ENCODE peak calls at places on chromosome 6, in four cellular contexts. X is sigmoid colon, H is mucosa of descending colon, G is tibial nerve. V is an unnamed sample.
A peak's percentile ranks its signal among the peaks of the same experiment; 100 is the strongest.

GRCh38 chr6:129575378-129576118 is 134.4 kb downstream of the ARHGAP18 start:
- DNase-seq in H (no peak), X (no peak), G (no peak), V (no peak)

GRCh38 chr6:145427232-145427631 is 308.1 kb downstream of the EPM2A start:
- DNase-seq in H (no peak), G (no peak), X (no peak), V (no peak)

GRCh38 chr6:149544646-149545257 is 1.1 kb downstream of the PPIL4 start:
- DNase-seq in X (no peak), G (no peak), H (no peak), V (no peak)

GRCh38 chr6:32908897-32909296 is 31.9 kb downstream of the HLA-DMB start:
- DNase-seq in H (no peak), G (no peak), X (no peak), V (no peak)

GRCh38 chr6:66962082-66962481 is 1255.1 kb upstream of the EYS start:
- DNase-seq in G (no peak), H (no peak), X (no peak), V (no peak)

GRCh38 chr6:169858293-169858934 is 107.0 kb downstream of the ERMARD start:
- DNase-seq in X (no peak), H (no peak), G (no peak), V (no peak)

GRCh38 chr6:157987788-157988699 is 6.4 kb downstream of the SYNJ2 start:
- DNase-seq in G (no peak), X (peak; percentile 53), H (no peak), V (no peak)

GRCh38 chr6:14621518-14621917 is 503.9 kb downstream of the CD83 start:
- DNase-seq in G (no peak), X (no peak), H (no peak), V (no peak)

DNA sequence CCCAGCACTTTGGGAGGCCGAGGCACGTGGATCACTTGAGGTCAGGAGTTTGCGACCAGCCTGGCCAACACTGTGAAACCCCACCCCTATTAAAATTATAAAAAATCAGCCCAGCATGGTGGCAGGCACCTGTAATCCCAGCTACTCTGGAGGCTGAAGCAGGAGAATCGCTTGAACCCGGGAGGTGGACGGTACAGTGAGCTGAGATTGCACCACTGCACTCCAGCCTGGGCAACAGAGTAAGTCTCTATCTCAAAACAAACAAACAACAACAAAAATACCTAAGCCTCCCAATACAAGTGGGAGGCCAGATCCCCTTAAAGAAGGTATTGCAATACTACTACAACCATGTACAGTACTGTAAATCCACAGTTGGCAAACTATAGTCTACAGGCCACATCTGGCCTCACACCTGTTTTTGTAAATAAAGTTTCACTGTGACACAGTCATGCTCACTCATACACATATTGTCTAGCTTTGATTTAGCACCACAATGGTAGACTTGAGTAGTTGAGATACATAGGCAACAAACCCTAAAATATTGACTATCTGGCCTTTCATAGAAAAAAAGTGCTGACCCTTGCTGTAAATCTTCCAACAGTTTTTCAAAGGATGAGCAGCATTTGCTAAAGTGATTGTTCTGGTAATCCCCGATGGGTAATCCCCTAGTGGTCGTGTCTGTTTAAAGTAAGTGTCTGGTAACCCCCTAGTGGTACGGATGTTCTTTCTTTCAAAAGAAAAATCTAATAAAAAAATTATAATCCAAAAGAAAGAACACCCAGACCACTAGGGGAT is 202.0 kb downstream of the RNGTT start:
- DNase-seq in X (no peak), G (no peak), H (no peak), V (no peak)
- TF ChIP-seq CTCF in X (no peak), G (no peak), H (no peak), V (no peak)

GRCh38 chr6:168605964-168606363 is 165.0 kb downstream of the SMOC2 start:
- DNase-seq in H (no peak), X (peak; percentile 43), G (no peak), V (no peak)
- TF ChIP-seq CTCF in H (no peak), X (no peak), G (no peak), V (no peak)

DNA sequence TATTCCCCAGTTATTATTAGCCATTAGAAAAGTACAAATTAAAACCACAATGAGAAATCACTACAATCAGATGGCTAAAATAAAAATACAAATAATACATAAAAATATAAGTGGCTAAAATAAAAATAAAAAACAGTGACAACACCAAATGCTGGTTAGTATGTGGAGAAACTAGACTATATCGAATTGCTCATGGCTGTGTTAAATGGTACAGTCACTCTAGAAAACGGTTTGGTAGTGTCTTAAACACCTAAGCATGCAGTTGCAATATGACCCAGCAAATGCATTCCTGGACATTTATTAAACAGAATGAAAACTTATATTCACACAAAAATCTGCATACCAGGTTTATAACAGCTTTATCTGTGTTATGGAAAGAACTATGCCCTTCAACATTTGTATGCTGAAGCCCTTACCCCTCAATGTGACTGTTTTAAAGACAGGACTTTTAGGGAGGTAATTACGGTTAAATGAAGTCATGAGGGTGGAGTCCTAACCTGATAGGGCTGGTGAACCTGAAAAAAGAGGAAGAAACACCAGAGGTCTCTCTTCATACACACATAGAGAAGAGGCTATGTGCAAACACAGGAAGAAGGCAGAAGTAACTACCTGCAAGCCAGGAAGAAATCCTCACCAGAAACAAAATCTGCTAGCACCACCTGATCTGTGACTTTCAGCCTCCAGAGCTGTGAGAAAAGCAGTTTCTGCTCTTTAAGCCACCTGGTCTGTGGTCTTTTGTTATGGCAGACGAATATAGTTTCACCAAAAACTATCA is 84.9 kb downstream of the ASCC3 start:
- DNase-seq in H (no peak), X (no peak), G (no peak), V (no peak)
- TF ChIP-seq CTCF in H (no peak), X (no peak), G (no peak), V (no peak)

GRCh38 chr6:69155467-69155866 is 520.4 kb downstream of the ADGRB3 start:
- DNase-seq in H (no peak), G (no peak), X (no peak), V (no peak)
- TF ChIP-seq CTCF in H (no peak), G (no peak), X (no peak), V (peak; percentile 5)

GRCh38 chr6:209432-210103 is 82.7 kb upstream of the DUSP22 start:
- DNase-seq in G (no peak), X (no peak), H (no peak), V (no peak)

GRCh38 chr6:206264-206663 is 86.0 kb upstream of the DUSP22 start:
- DNase-seq in X (no peak), H (no peak), G (no peak), V (no peak)

GRCh38 chr6:208973-209372 is 83.3 kb upstream of the DUSP22 start:
- DNase-seq in X (no peak), G (no peak), H (no peak), V (no peak)

GRCh38 chr6:210104-210456 is 82.2 kb upstream of the DUSP22 start:
- DNase-seq in H (no peak), X (no peak), G (no peak), V (no peak)

GRCh38 chr6:208379-208778 is 83.9 kb upstream of the DUSP22 start:
- DNase-seq in X (no peak), H (no peak), G (no peak), V (no peak)
- TF ChIP-seq CTCF in X (no peak), H (no peak), G (no peak), V (no peak)

DNA sequence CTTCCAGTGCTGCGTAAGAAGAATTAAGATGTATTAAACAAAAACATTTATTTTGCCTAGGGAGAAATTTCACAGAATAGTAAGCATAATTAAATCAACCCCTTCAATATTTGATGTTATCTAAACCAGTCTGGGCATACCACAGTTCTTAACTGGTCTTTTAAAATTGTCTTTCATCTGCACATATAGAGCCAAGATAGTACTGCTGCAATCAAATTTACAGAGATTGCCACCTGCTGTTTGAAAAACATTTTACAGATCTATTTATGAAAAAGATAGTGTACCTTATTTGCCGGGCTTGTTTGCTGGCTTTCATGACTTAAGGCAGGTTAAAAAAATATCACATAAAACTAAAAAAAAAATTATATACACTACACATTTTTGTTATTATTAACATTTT is 323.2 kb downstream of the ADGRB3 start:
- DNase-seq in X (no peak), G (no peak), H (no peak), V (no peak)
- TF ChIP-seq CTCF in X (no peak), G (peak; percentile 22), H (no peak), V (no peak)

DNA sequence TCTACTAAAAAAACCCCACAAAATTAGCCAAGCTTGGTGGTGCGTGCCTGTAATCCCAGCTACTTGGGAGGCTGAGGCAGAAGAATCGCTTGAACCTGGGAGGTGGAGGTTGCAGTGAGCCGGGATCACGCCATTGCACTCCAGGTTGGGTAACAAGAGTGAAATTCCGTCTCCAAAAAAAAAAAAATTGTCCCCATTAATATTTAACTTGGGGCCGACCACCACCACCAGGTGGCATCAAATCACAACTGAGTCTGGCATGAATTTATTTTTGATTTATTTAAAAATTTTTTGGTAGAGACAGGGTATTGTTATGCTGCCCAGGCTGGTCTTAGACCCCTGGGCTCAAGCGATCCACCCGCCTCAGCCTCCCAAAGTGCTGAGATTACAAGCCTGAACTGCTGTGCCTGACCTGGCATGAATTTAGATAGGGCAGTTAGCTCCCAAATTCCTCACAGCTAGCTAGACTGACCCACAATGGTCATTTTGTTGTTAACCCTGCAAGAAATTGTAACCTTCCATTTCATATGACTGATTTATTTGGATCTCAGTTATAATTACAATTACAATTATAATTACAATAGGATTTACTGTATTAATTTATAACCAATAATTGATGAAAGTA is 17.1 kb upstream of the BEND3 start:
- DNase-seq in G (no peak), H (no peak), X (no peak), V (no peak)
- TF ChIP-seq CTCF in G (no peak), H (no peak), X (no peak), V (peak; percentile 36)

GRCh38 chr6:40852667-40853383 is 186.2 kb downstream of the UNC5CL start:
- DNase-seq in G (no peak), X (no peak), H (no peak), V (no peak)
- TF ChIP-seq CTCF in G (no peak), X (no peak), H (no peak), V (peak; percentile 13)

GRCh38 chr6:131167773-131168172 is 32.5 kb downstream of the AKAP7 start:
- DNase-seq in H (no peak), X (no peak), G (no peak), V (no peak)
- TF ChIP-seq CTCF in H (no peak), X (no peak), G (no peak), V (no peak)

GRCh38 chr6:161607696-161608297 is 333.9 kb upstream of the AGPAT4 start:
- DNase-seq in G (no peak), X (no peak), H (no peak), V (no peak)
- TF ChIP-seq CTCF in G (no peak), X (no peak), H (no peak), V (no peak)

V was measured in kidney.